ENCODE peak calls at places on chromosomes 13 and 19, in seven cellular contexts. One of them, this sample, is unnamed.
A peak's percentile ranks its signal among the peaks of the same experiment; 100 is the strongest.

GRCh38 chr19:52646571-52647222 is 8.5 kb upstream of the ZNF83 start:
- DNase-seq in trophoblast cell: no peak
- DNase-seq in astrocyte of the spinal cord: peak; percentile 14
- DNase-seq in C1 segment of cervical spinal cord: no peak
- DNase-seq in natural killer cell treated with Interleukin-12 subunit alpha and Interleukin-12 subunit beta and Interleukin-15 and Interleukin-18, amount 100 ng/mL, for 72 hours: no peak
- DNase-seq in stimulated activated CD4-positive, alpha-beta T cell treated with anti-CD3 and anti-CD28 coated beads, Interleukin-2, amount 100 ng/mL, for 48 hours: no peak
- DNase-seq in activated CD8-positive, alpha-beta T cell treated with anti-CD3 and anti-CD28 coated beads for 36 hours: no peak
- DNase-seq in this sample: peak; percentile 92

GRCh38 chr19:44905437-44906160 is at the start of gene APOE:
- DNase-seq in trophoblast cell: no peak
- DNase-seq in astrocyte of the spinal cord: no peak
- DNase-seq in C1 segment of cervical spinal cord: peak; percentile 40
- DNase-seq in natural killer cell treated with Interleukin-12 subunit alpha and Interleukin-12 subunit beta and Interleukin-15 and Interleukin-18, amount 100 ng/mL, for 72 hours: no peak
- DNase-seq in stimulated activated CD4-positive, alpha-beta T cell treated with anti-CD3 and anti-CD28 coated beads, Interleukin-2, amount 100 ng/mL, for 48 hours: no peak
- DNase-seq in activated CD8-positive, alpha-beta T cell treated with anti-CD3 and anti-CD28 coated beads for 36 hours: no peak
- DNase-seq in this sample: no peak

GRCh38 chr19:52170863-52171320 is 529 bp downstream of the ZNF836 start:
- DNase-seq in trophoblast cell: no peak
- DNase-seq in astrocyte of the spinal cord: no peak
- DNase-seq in C1 segment of cervical spinal cord: no peak
- DNase-seq in natural killer cell treated with Interleukin-12 subunit alpha and Interleukin-12 subunit beta and Interleukin-15 and Interleukin-18, amount 100 ng/mL, for 72 hours: no peak
- DNase-seq in stimulated activated CD4-positive, alpha-beta T cell treated with anti-CD3 and anti-CD28 coated beads, Interleukin-2, amount 100 ng/mL, for 48 hours: no peak
- DNase-seq in activated CD8-positive, alpha-beta T cell treated with anti-CD3 and anti-CD28 coated beads for 36 hours: no peak
- DNase-seq in this sample: no peak

GRCh38 chr13:47039106-47039505 is 142.3 kb upstream of the HTR2A start:
- DNase-seq in trophoblast cell: no peak
- DNase-seq in astrocyte of the spinal cord: peak; percentile 88
- DNase-seq in C1 segment of cervical spinal cord: no peak
- DNase-seq in natural killer cell treated with Interleukin-12 subunit alpha and Interleukin-12 subunit beta and Interleukin-15 and Interleukin-18, amount 100 ng/mL, for 72 hours: no peak
- DNase-seq in stimulated activated CD4-positive, alpha-beta T cell treated with anti-CD3 and anti-CD28 coated beads, Interleukin-2, amount 100 ng/mL, for 48 hours: no peak
- DNase-seq in activated CD8-positive, alpha-beta T cell treated with anti-CD3 and anti-CD28 coated beads for 36 hours: no peak
- DNase-seq in this sample: no peak

GRCh38 chr19:45016388-45017314 is 15.4 kb downstream of the RELB start:
- DNase-seq in trophoblast cell: peak; percentile 46
- DNase-seq in astrocyte of the spinal cord: peak; percentile 71
- DNase-seq in C1 segment of cervical spinal cord: peak; percentile 62
- DNase-seq in natural killer cell treated with Interleukin-12 subunit alpha and Interleukin-12 subunit beta and Interleukin-15 and Interleukin-18, amount 100 ng/mL, for 72 hours: peak; percentile 90
- DNase-seq in stimulated activated CD4-positive, alpha-beta T cell treated with anti-CD3 and anti-CD28 coated beads, Interleukin-2, amount 100 ng/mL, for 48 hours: peak; percentile 61
- DNase-seq in activated CD8-positive, alpha-beta T cell treated with anti-CD3 and anti-CD28 coated beads for 36 hours: peak; percentile 87
- DNase-seq in this sample: peak; percentile 98

GRCh38 chr19:57248646-57249045 is 8.2 kb downstream of the ZNF805 start:
- DNase-seq in trophoblast cell: no peak
- DNase-seq in astrocyte of the spinal cord: no peak
- DNase-seq in C1 segment of cervical spinal cord: no peak
- DNase-seq in natural killer cell treated with Interleukin-12 subunit alpha and Interleukin-12 subunit beta and Interleukin-15 and Interleukin-18, amount 100 ng/mL, for 72 hours: no peak
- DNase-seq in stimulated activated CD4-positive, alpha-beta T cell treated with anti-CD3 and anti-CD28 coated beads, Interleukin-2, amount 100 ng/mL, for 48 hours: no peak
- DNase-seq in activated CD8-positive, alpha-beta T cell treated with anti-CD3 and anti-CD28 coated beads for 36 hours: no peak
- DNase-seq in this sample: no peak

GRCh38 chr19:6221878-6222746 is 57.7 kb downstream of the MLLT1 start:
- DNase-seq in trophoblast cell: no peak
- DNase-seq in astrocyte of the spinal cord: no peak
- DNase-seq in C1 segment of cervical spinal cord: no peak
- DNase-seq in natural killer cell treated with Interleukin-12 subunit alpha and Interleukin-12 subunit beta and Interleukin-15 and Interleukin-18, amount 100 ng/mL, for 72 hours: no peak
- DNase-seq in stimulated activated CD4-positive, alpha-beta T cell treated with anti-CD3 and anti-CD28 coated beads, Interleukin-2, amount 100 ng/mL, for 48 hours: no peak
- DNase-seq in activated CD8-positive, alpha-beta T cell treated with anti-CD3 and anti-CD28 coated beads for 36 hours: no peak
- DNase-seq in this sample: no peak

GRCh38 chr19:15464394-15465385 is at the start of gene RASAL3:
- DNase-seq in trophoblast cell: no peak
- DNase-seq in astrocyte of the spinal cord: no peak
- DNase-seq in C1 segment of cervical spinal cord: no peak
- DNase-seq in natural killer cell treated with Interleukin-12 subunit alpha and Interleukin-12 subunit beta and Interleukin-15 and Interleukin-18, amount 100 ng/mL, for 72 hours: peak; percentile 81
- DNase-seq in stimulated activated CD4-positive, alpha-beta T cell treated with anti-CD3 and anti-CD28 coated beads, Interleukin-2, amount 100 ng/mL, for 48 hours: peak; percentile 46
- DNase-seq in activated CD8-positive, alpha-beta T cell treated with anti-CD3 and anti-CD28 coated beads for 36 hours: peak; percentile 81
- DNase-seq in this sample: peak; percentile 27

GRCh38 chr19:46376241-46377153 is 29.6 kb downstream of the PPP5C start:
- DNase-seq in trophoblast cell: no peak
- DNase-seq in astrocyte of the spinal cord: no peak
- DNase-seq in C1 segment of cervical spinal cord: no peak
- DNase-seq in natural killer cell treated with Interleukin-12 subunit alpha and Interleukin-12 subunit beta and Interleukin-15 and Interleukin-18, amount 100 ng/mL, for 72 hours: no peak
- DNase-seq in stimulated activated CD4-positive, alpha-beta T cell treated with anti-CD3 and anti-CD28 coated beads, Interleukin-2, amount 100 ng/mL, for 48 hours: no peak
- DNase-seq in activated CD8-positive, alpha-beta T cell treated with anti-CD3 and anti-CD28 coated beads for 36 hours: no peak
- DNase-seq in this sample: no peak

GRCh38 chr13:26679411-26679810 is 81.2 kb downstream of the GPR12 start:
- DNase-seq in trophoblast cell: no peak
- DNase-seq in astrocyte of the spinal cord: peak; percentile 22
- DNase-seq in C1 segment of cervical spinal cord: no peak
- DNase-seq in natural killer cell treated with Interleukin-12 subunit alpha and Interleukin-12 subunit beta and Interleukin-15 and Interleukin-18, amount 100 ng/mL, for 72 hours: no peak
- DNase-seq in stimulated activated CD4-positive, alpha-beta T cell treated with anti-CD3 and anti-CD28 coated beads, Interleukin-2, amount 100 ng/mL, for 48 hours: no peak
- DNase-seq in activated CD8-positive, alpha-beta T cell treated with anti-CD3 and anti-CD28 coated beads for 36 hours: no peak
- DNase-seq in this sample: no peak

GRCh38 chr13:113881614-113882265 is 17.9 kb upstream of the GAS6 start:
- DNase-seq in trophoblast cell: no peak
- DNase-seq in astrocyte of the spinal cord: no peak
- DNase-seq in C1 segment of cervical spinal cord: no peak
- DNase-seq in natural killer cell treated with Interleukin-12 subunit alpha and Interleukin-12 subunit beta and Interleukin-15 and Interleukin-18, amount 100 ng/mL, for 72 hours: no peak
- DNase-seq in stimulated activated CD4-positive, alpha-beta T cell treated with anti-CD3 and anti-CD28 coated beads, Interleukin-2, amount 100 ng/mL, for 48 hours: no peak
- DNase-seq in activated CD8-positive, alpha-beta T cell treated with anti-CD3 and anti-CD28 coated beads for 36 hours: no peak
- DNase-seq in this sample: no peak

GRCh38 chr13:101649490-101650126 is 197.1 kb downstream of the ITGBL1 start:
- DNase-seq in trophoblast cell: peak; percentile 48
- DNase-seq in astrocyte of the spinal cord: peak; percentile 59
- DNase-seq in C1 segment of cervical spinal cord: no peak
- DNase-seq in natural killer cell treated with Interleukin-12 subunit alpha and Interleukin-12 subunit beta and Interleukin-15 and Interleukin-18, amount 100 ng/mL, for 72 hours: no peak
- DNase-seq in stimulated activated CD4-positive, alpha-beta T cell treated with anti-CD3 and anti-CD28 coated beads, Interleukin-2, amount 100 ng/mL, for 48 hours: no peak
- DNase-seq in activated CD8-positive, alpha-beta T cell treated with anti-CD3 and anti-CD28 coated beads for 36 hours: no peak
- DNase-seq in this sample: peak; percentile 58

GRCh38 chr13:80962855-80963254 is 621.9 kb upstream of the SPRY2 start:
- DNase-seq in trophoblast cell: no peak
- DNase-seq in astrocyte of the spinal cord: no peak
- DNase-seq in C1 segment of cervical spinal cord: no peak
- DNase-seq in natural killer cell treated with Interleukin-12 subunit alpha and Interleukin-12 subunit beta and Interleukin-15 and Interleukin-18, amount 100 ng/mL, for 72 hours: no peak
- DNase-seq in stimulated activated CD4-positive, alpha-beta T cell treated with anti-CD3 and anti-CD28 coated beads, Interleukin-2, amount 100 ng/mL, for 48 hours: no peak
- DNase-seq in activated CD8-positive, alpha-beta T cell treated with anti-CD3 and anti-CD28 coated beads for 36 hours: no peak
- DNase-seq in this sample: no peak

GRCh38 chr19:34853369-34853768 is 73.3 kb upstream of the ZNF30 start:
- DNase-seq in trophoblast cell: no peak
- DNase-seq in astrocyte of the spinal cord: no peak
- DNase-seq in C1 segment of cervical spinal cord: no peak
- DNase-seq in natural killer cell treated with Interleukin-12 subunit alpha and Interleukin-12 subunit beta and Interleukin-15 and Interleukin-18, amount 100 ng/mL, for 72 hours: no peak
- DNase-seq in stimulated activated CD4-positive, alpha-beta T cell treated with anti-CD3 and anti-CD28 coated beads, Interleukin-2, amount 100 ng/mL, for 48 hours: no peak
- DNase-seq in activated CD8-positive, alpha-beta T cell treated with anti-CD3 and anti-CD28 coated beads for 36 hours: no peak
- DNase-seq in this sample: no peak

GRCh38 chr19:8626823-8627222 is 3.6 kb upstream of the NFILZ start:
- DNase-seq in trophoblast cell: no peak
- DNase-seq in astrocyte of the spinal cord: no peak
- DNase-seq in C1 segment of cervical spinal cord: no peak
- DNase-seq in natural killer cell treated with Interleukin-12 subunit alpha and Interleukin-12 subunit beta and Interleukin-15 and Interleukin-18, amount 100 ng/mL, for 72 hours: no peak
- DNase-seq in stimulated activated CD4-positive, alpha-beta T cell treated with anti-CD3 and anti-CD28 coated beads, Interleukin-2, amount 100 ng/mL, for 48 hours: no peak
- DNase-seq in activated CD8-positive, alpha-beta T cell treated with anti-CD3 and anti-CD28 coated beads for 36 hours: no peak
- DNase-seq in this sample: no peak

GRCh38 chr13:30752991-30753616 is 17.8 kb downstream of the ALOX5AP start:
- DNase-seq in trophoblast cell: no peak
- DNase-seq in astrocyte of the spinal cord: no peak
- DNase-seq in C1 segment of cervical spinal cord: no peak
- DNase-seq in natural killer cell treated with Interleukin-12 subunit alpha and Interleukin-12 subunit beta and Interleukin-15 and Interleukin-18, amount 100 ng/mL, for 72 hours: no peak
- DNase-seq in stimulated activated CD4-positive, alpha-beta T cell treated with anti-CD3 and anti-CD28 coated beads, Interleukin-2, amount 100 ng/mL, for 48 hours: no peak
- DNase-seq in activated CD8-positive, alpha-beta T cell treated with anti-CD3 and anti-CD28 coated beads for 36 hours: no peak
- DNase-seq in this sample: no peak

GRCh38 chr13:91353494-91353893 is 6.0 kb downstream of the MIR17HG start:
- DNase-seq in trophoblast cell: no peak
- DNase-seq in astrocyte of the spinal cord: no peak
- DNase-seq in C1 segment of cervical spinal cord: no peak
- DNase-seq in natural killer cell treated with Interleukin-12 subunit alpha and Interleukin-12 subunit beta and Interleukin-15 and Interleukin-18, amount 100 ng/mL, for 72 hours: no peak
- DNase-seq in stimulated activated CD4-positive, alpha-beta T cell treated with anti-CD3 and anti-CD28 coated beads, Interleukin-2, amount 100 ng/mL, for 48 hours: no peak
- DNase-seq in activated CD8-positive, alpha-beta T cell treated with anti-CD3 and anti-CD28 coated beads for 36 hours: no peak
- DNase-seq in this sample: no peak

GRCh38 chr19:49553451-49554271 is 25.9 kb downstream of the RCN3 start:
- DNase-seq in trophoblast cell: no peak
- DNase-seq in astrocyte of the spinal cord: peak; percentile 70
- DNase-seq in C1 segment of cervical spinal cord: no peak
- DNase-seq in natural killer cell treated with Interleukin-12 subunit alpha and Interleukin-12 subunit beta and Interleukin-15 and Interleukin-18, amount 100 ng/mL, for 72 hours: no peak
- DNase-seq in stimulated activated CD4-positive, alpha-beta T cell treated with anti-CD3 and anti-CD28 coated beads, Interleukin-2, amount 100 ng/mL, for 48 hours: peak; percentile 52
- DNase-seq in activated CD8-positive, alpha-beta T cell treated with anti-CD3 and anti-CD28 coated beads for 36 hours: peak; percentile 81
- DNase-seq in this sample: no peak

GRCh38 chr13:110119943-110120905 is 186.7 kb downstream of the COL4A1 start:
- DNase-seq in trophoblast cell: no peak
- DNase-seq in astrocyte of the spinal cord: peak; percentile 48
- DNase-seq in C1 segment of cervical spinal cord: no peak
- DNase-seq in natural killer cell treated with Interleukin-12 subunit alpha and Interleukin-12 subunit beta and Interleukin-15 and Interleukin-18, amount 100 ng/mL, for 72 hours: no peak
- DNase-seq in stimulated activated CD4-positive, alpha-beta T cell treated with anti-CD3 and anti-CD28 coated beads, Interleukin-2, amount 100 ng/mL, for 48 hours: no peak
- DNase-seq in activated CD8-positive, alpha-beta T cell treated with anti-CD3 and anti-CD28 coated beads for 36 hours: no peak
- DNase-seq in this sample: no peak

GRCh38 chr19:38255759-38256052 is 468 bp downstream of the PPP1R14A start:
- DNase-seq in trophoblast cell: no peak
- DNase-seq in astrocyte of the spinal cord: no peak
- DNase-seq in C1 segment of cervical spinal cord: no peak
- DNase-seq in natural killer cell treated with Interleukin-12 subunit alpha and Interleukin-12 subunit beta and Interleukin-15 and Interleukin-18, amount 100 ng/mL, for 72 hours: no peak
- DNase-seq in stimulated activated CD4-positive, alpha-beta T cell treated with anti-CD3 and anti-CD28 coated beads, Interleukin-2, amount 100 ng/mL, for 48 hours: no peak
- DNase-seq in activated CD8-positive, alpha-beta T cell treated with anti-CD3 and anti-CD28 coated beads for 36 hours: no peak
- DNase-seq in this sample: no peak

GRCh38 chr13:114131581-114132418 is 623 bp downstream of the RASA3 start:
- DNase-seq in trophoblast cell: no peak
- DNase-seq in astrocyte of the spinal cord: peak; percentile 33
- DNase-seq in C1 segment of cervical spinal cord: no peak
- DNase-seq in natural killer cell treated with Interleukin-12 subunit alpha and Interleukin-12 subunit beta and Interleukin-15 and Interleukin-18, amount 100 ng/mL, for 72 hours: no peak
- DNase-seq in stimulated activated CD4-positive, alpha-beta T cell treated with anti-CD3 and anti-CD28 coated beads, Interleukin-2, amount 100 ng/mL, for 48 hours: no peak
- DNase-seq in activated CD8-positive, alpha-beta T cell treated with anti-CD3 and anti-CD28 coated beads for 36 hours: peak; percentile 53
- DNase-seq in this sample: peak; percentile 36

GRCh38 chr13:49404621-49405020 is 39.2 kb downstream of the CAB39L start:
- DNase-seq in trophoblast cell: no peak
- DNase-seq in astrocyte of the spinal cord: no peak
- DNase-seq in C1 segment of cervical spinal cord: no peak
- DNase-seq in natural killer cell treated with Interleukin-12 subunit alpha and Interleukin-12 subunit beta and Interleukin-15 and Interleukin-18, amount 100 ng/mL, for 72 hours: no peak
- DNase-seq in stimulated activated CD4-positive, alpha-beta T cell treated with anti-CD3 and anti-CD28 coated beads, Interleukin-2, amount 100 ng/mL, for 48 hours: no peak
- DNase-seq in activated CD8-positive, alpha-beta T cell treated with anti-CD3 and anti-CD28 coated beads for 36 hours: no peak
- DNase-seq in this sample: no peak

GRCh38 chr13:37068962-37069361 is 9.5 kb upstream of the SUPT20H start:
- DNase-seq in trophoblast cell: no peak
- DNase-seq in astrocyte of the spinal cord: peak; percentile 16
- DNase-seq in C1 segment of cervical spinal cord: no peak
- DNase-seq in natural killer cell treated with Interleukin-12 subunit alpha and Interleukin-12 subunit beta and Interleukin-15 and Interleukin-18, amount 100 ng/mL, for 72 hours: no peak
- DNase-seq in stimulated activated CD4-positive, alpha-beta T cell treated with anti-CD3 and anti-CD28 coated beads, Interleukin-2, amount 100 ng/mL, for 48 hours: no peak
- DNase-seq in activated CD8-positive, alpha-beta T cell treated with anti-CD3 and anti-CD28 coated beads for 36 hours: no peak
- DNase-seq in this sample: no peak

GRCh38 chr19:1408300-1409203 is 1.2 kb downstream of the DAZAP1 start:
- DNase-seq in trophoblast cell: peak; percentile 68
- DNase-seq in astrocyte of the spinal cord: peak; percentile 65
- DNase-seq in C1 segment of cervical spinal cord: no peak
- DNase-seq in natural killer cell treated with Interleukin-12 subunit alpha and Interleukin-12 subunit beta and Interleukin-15 and Interleukin-18, amount 100 ng/mL, for 72 hours: peak; percentile 79
- DNase-seq in stimulated activated CD4-positive, alpha-beta T cell treated with anti-CD3 and anti-CD28 coated beads, Interleukin-2, amount 100 ng/mL, for 48 hours: peak; percentile 28
- DNase-seq in activated CD8-positive, alpha-beta T cell treated with anti-CD3 and anti-CD28 coated beads for 36 hours: peak; percentile 72
- DNase-seq in this sample: no peak

GRCh38 chr13:105670179-105671015 is 865.1 kb downstream of the EFNB2 start:
- DNase-seq in trophoblast cell: no peak
- DNase-seq in astrocyte of the spinal cord: no peak
- DNase-seq in C1 segment of cervical spinal cord: no peak
- DNase-seq in natural killer cell treated with Interleukin-12 subunit alpha and Interleukin-12 subunit beta and Interleukin-15 and Interleukin-18, amount 100 ng/mL, for 72 hours: no peak
- DNase-seq in stimulated activated CD4-positive, alpha-beta T cell treated with anti-CD3 and anti-CD28 coated beads, Interleukin-2, amount 100 ng/mL, for 48 hours: no peak
- DNase-seq in activated CD8-positive, alpha-beta T cell treated with anti-CD3 and anti-CD28 coated beads for 36 hours: no peak
- DNase-seq in this sample: no peak